ENCODE peak calls at places on chromosomes 4 and X, in four cellular contexts. A, R, L and X are unnamed samples.

GRCh38 chr4:128787509-128788311 is 21.8 kb upstream of the JADE1 start:
- DNase-seq in A (no peak), L (no peak), R (no peak), X (no peak)

GRCh38 chr4:3337357-3337732 is 44.5 kb downstream of the RGS12 start:
- DNase-seq in L (no peak), A (no peak), R (no peak), X (no peak)

GRCh38 chr4:107824367-107825071 is at the start of gene SGMS2:
- DNase-seq in R (peak; percentile 67), L (no peak), A (peak; percentile 86), X (peak; percentile 11)

GRCh38 chr4:137510866-137511265 is 21.4 kb downstream of the PCDH18 start:
- DNase-seq in L (no peak), R (peak; percentile 67), A (peak; percentile 88), X (peak; percentile 6)

GRCh38 chrX:129724767-129725166 is 14.0 kb upstream of the XPNPEP2 start:
- DNase-seq in R (no peak), A (no peak), L (no peak), X (no peak)

GRCh38 chrX:129403974-129404669 is 119.2 kb downstream of the SMARCA1 start:
- DNase-seq in R (no peak), A (no peak), L (no peak), X (no peak)

GRCh38 chrX:119529355-119530276 is 35.6 kb downstream of the STEEP1 start:
- DNase-seq in L (no peak), R (no peak), A (no peak), X (no peak)

GRCh38 chrX:144219035-144219434 is 335.2 kb downstream of the UBE2NL start:
- DNase-seq in A (no peak), L (no peak), R (no peak), X (no peak)

GRCh38 chrX:31293409-31293808 is 221.6 kb upstream of the FTHL17 start:
- DNase-seq in R (no peak), A (no peak), L (no peak), X (no peak)

GRCh38 chrX:69015156-69015555 is 150.1 kb downstream of the PJA1 start:
- DNase-seq in L (no peak), A (no peak), R (no peak), X (no peak)